ENCODE peak calls at places on chromosomes 1 and 21, in four cellular contexts. Y is heart left ventricle, W is left ventricle myocardium superior, V is cardiac septum. I is an unnamed sample.

GRCh38 chr21:46078984-46079356 is 18.9 kb upstream of the COL6A2 start:
- DNase-seq in Y (peak; percentile 53), W (no peak), V (no peak), I (no peak)

GRCh38 chr1:11858968-11859871 is 475 bp upstream of the NPPB start:
- DNase-seq in Y (peak; percentile 85), W (peak; percentile 83), V (peak; percentile 89), I (peak; percentile 89)

GRCh38 chr1:204072951-204073836 is at the start of gene SOX13:
- DNase-seq in Y (peak; percentile 90), W (peak; percentile 88), V (peak; percentile 83), I (peak; percentile 95)

GRCh38 chr1:33985656-33986055 is 121.8 kb downstream of the HMGB4 start:
- DNase-seq in Y (no peak), W (no peak), V (no peak), I (no peak)

GRCh38 chr21:42590431-42591131 is 62.8 kb upstream of the PDE9A start:
- DNase-seq in Y (no peak), W (no peak), V (no peak), I (no peak)

GRCh38 chr1:201719812-201720521 is 109.0 kb upstream of the IPO9 start:
- DNase-seq in Y (peak; percentile 86), W (peak; percentile 86), V (peak; percentile 84), I (peak; percentile 93)

GRCh38 chr1:56506314-56506743 is 73.0 kb downstream of the PLPP3 start:
- DNase-seq in Y (peak; percentile 69), W (peak; percentile 58), V (no peak), I (no peak)

GRCh38 chr1:208135354-208135753 is 108.8 kb downstream of the PLXNA2 start:
- DNase-seq in Y (no peak), W (no peak), V (no peak), I (no peak)

GRCh38 chr1:3944621-3944914 is 44.5 kb upstream of the C1orf174 start:
- DNase-seq in Y (no peak), W (no peak), V (no peak), I (no peak)

GRCh38 chr1:36327421-36328087 is 4.1 kb upstream of the EVA1B start:
- DNase-seq in Y (no peak), W (no peak), V (no peak), I (peak; percentile 40)

GRCh38 chr1:180887841-180888240 is 24.9 kb upstream of the KIAA1614 start:
- DNase-seq in Y (no peak), W (no peak), V (no peak), I (no peak)

GRCh38 chr1:34407140-34407539 is 230.4 kb downstream of the C1orf94 start:
- DNase-seq in Y (no peak), W (no peak), V (no peak), I (no peak)

GRCh38 chr1:28199328-28200233 is 23.1 kb upstream of the PTAFR start:
- DNase-seq in Y (no peak), W (no peak), V (no peak), I (no peak)

GRCh38 chr1:154193821-154194220 is 1.9 kb upstream of the TPM3 start:
- DNase-seq in Y (no peak), W (no peak), V (no peak), I (peak; percentile 40)

GRCh38 chr1:40932004-40932403 is 47.5 kb upstream of the CTPS1 start:
- DNase-seq in Y (no peak), W (no peak), V (no peak), I (no peak)

GRCh38 chr1:16012590-16013219 is 5.1 kb downstream of the HSPB7 start:
- DNase-seq in Y (peak; percentile 86), W (peak; percentile 90), V (peak; percentile 87), I (peak; percentile 91)

GRCh38 chr1:161382214-161383019 is 14.7 kb upstream of the CFAP126 start:
- DNase-seq in Y (no peak), W (no peak), V (no peak), I (no peak)

GRCh38 chr1:226954777-226955176 is 14.7 kb downstream of the COQ8A start:
- DNase-seq in Y (no peak), W (no peak), V (no peak), I (no peak)

GRCh38 chr21:43794857-43795256 is 5.5 kb downstream of the RRP1 start:
- DNase-seq in Y (no peak), W (no peak), V (no peak), I (no peak)

GRCh38 chr1:10541286-10541685 is 66.5 kb downstream of the PEX14 start:
- DNase-seq in Y (no peak), W (no peak), V (no peak), I (no peak)

I was measured in right cardiac atrium.